ENCODE peak calls at places on chromosomes 13 and 19, in four cellular contexts. One of them, this sample, is unnamed.

GRCh38 chr19:51965583-51965982 is 21.1 kb downstream of the ZNF350 start:
- DNase-seq in HepG2: no peak
- DNase-seq in H1: no peak
- DNase-seq in GM12878: no peak
- DNase-seq in this sample: no peak

GRCh38 chr13:97967948-97968347 is 14.5 kb downstream of the IPO5 start:
- DNase-seq in HepG2: no peak
- DNase-seq in H1: no peak
- DNase-seq in GM12878: no peak
- DNase-seq in this sample: no peak

GRCh38 chr13:30373727-30374126 is 48.6 kb upstream of the UBE2L5 start:
- DNase-seq in HepG2: no peak
- DNase-seq in H1: no peak
- DNase-seq in GM12878: peak
- DNase-seq in this sample: peak

GRCh38 chr13:88074794-88075509 is 403.8 kb downstream of the SLITRK5 start:
- DNase-seq in HepG2: no peak
- DNase-seq in H1: no peak
- DNase-seq in GM12878: no peak
- DNase-seq in this sample: no peak

GRCh38 chr19:7944177-7944761 is 803 bp upstream of the TIMM44 start:
- DNase-seq in HepG2: peak
- DNase-seq in H1: peak
- DNase-seq in GM12878: peak
- DNase-seq in this sample: peak

GRCh38 chr13:44063881-44064280 is 184.2 kb downstream of the LACC1 start:
- DNase-seq in HepG2: no peak
- DNase-seq in H1: no peak
- DNase-seq in GM12878: no peak
- DNase-seq in this sample: no peak

GRCh38 chr13:79581870-79582315 is 100.9 kb downstream of the NDFIP2 start:
- DNase-seq in HepG2: no peak
- DNase-seq in H1: no peak
- DNase-seq in GM12878: no peak
- DNase-seq in this sample: no peak

GRCh38 chr13:29845440-29846056 is 4.9 kb downstream of the UBL3 start:
- DNase-seq in HepG2: no peak
- DNase-seq in H1: no peak
- DNase-seq in GM12878: no peak
- DNase-seq in this sample: peak

GRCh38 chr13:112893570-112894422 is 75.2 kb upstream of the MCF2L start:
- DNase-seq in HepG2: peak
- DNase-seq in H1: peak
- DNase-seq in GM12878: no peak
- DNase-seq in this sample: peak

GRCh38 chr13:83065136-83065535 is 817.1 kb downstream of the SLITRK1 start:
- DNase-seq in HepG2: no peak
- DNase-seq in H1: no peak
- DNase-seq in GM12878: no peak
- DNase-seq in this sample: no peak

GRCh38 chr19:18414504-18415176 is 4.6 kb upstream of the SSBP4 start:
- DNase-seq in HepG2: no peak
- DNase-seq in H1: no peak
- DNase-seq in GM12878: no peak
- DNase-seq in this sample: peak

GRCh38 chr19:39307233-39307821 is 11.1 kb downstream of the IFNL1 start:
- DNase-seq in HepG2: no peak
- DNase-seq in H1: peak
- DNase-seq in GM12878: no peak
- DNase-seq in this sample: peak

GRCh38 chr13:107138987-107139386 is 571.0 kb upstream of the ARGLU1 start:
- DNase-seq in HepG2: no peak
- DNase-seq in H1: no peak
- DNase-seq in GM12878: no peak
- DNase-seq in this sample: no peak

GRCh38 chr19:14603990-14604387 is 21.1 kb downstream of the CLEC17A start:
- DNase-seq in HepG2: no peak
- DNase-seq in H1: no peak
- DNase-seq in GM12878: peak
- DNase-seq in this sample: no peak

GRCh38 chr13:40043759-40044158 is 388.3 kb downstream of the COG6 start:
- DNase-seq in HepG2: no peak
- DNase-seq in H1: no peak
- DNase-seq in GM12878: no peak
- DNase-seq in this sample: no peak

GRCh38 chr19:4181053-4181508 is 1.3 kb downstream of the SIRT6 start:
- DNase-seq in HepG2: no peak
- DNase-seq in H1: no peak
- DNase-seq in GM12878: no peak
- DNase-seq in this sample: peak

GRCh38 chr19:38846097-38846496 is 3.7 kb downstream of the HNRNPL start:
- DNase-seq in HepG2: no peak
- DNase-seq in H1: no peak
- DNase-seq in GM12878: no peak
- DNase-seq in this sample: no peak

GRCh38 chr13:32446778-32447465 is 19.0 kb upstream of the N4BP2L1 start:
- DNase-seq in HepG2: no peak
- DNase-seq in H1: no peak
- DNase-seq in GM12878: no peak
- DNase-seq in this sample: no peak

GRCh38 chr19:11288349-11288748 is 7.6 kb upstream of the TSPAN16 start:
- DNase-seq in HepG2: no peak
- DNase-seq in H1: no peak
- DNase-seq in GM12878: no peak
- DNase-seq in this sample: peak

GRCh38 chr13:97401421-97401820 is 32.5 kb upstream of the RAP2A start:
- DNase-seq in HepG2: no peak
- DNase-seq in H1: no peak
- DNase-seq in GM12878: no peak
- DNase-seq in this sample: no peak

GRCh38 chr19:48760514-48761221 is 5.3 kb downstream of the FGF21 start:
- DNase-seq in HepG2: peak
- DNase-seq in H1: no peak
- DNase-seq in GM12878: no peak
- DNase-seq in this sample: no peak

GRCh38 chr13:112012004-112012704 is 54.8 kb upstream of the SOX1 start:
- DNase-seq in HepG2: no peak
- DNase-seq in H1: peak
- DNase-seq in GM12878: no peak
- DNase-seq in this sample: no peak

GRCh38 chr19:7172794-7173193 is 103.3 kb downstream of the ZNF557 start:
- DNase-seq in HepG2: no peak
- DNase-seq in H1: no peak
- DNase-seq in GM12878: no peak
- DNase-seq in this sample: no peak

GRCh38 chr13:32225494-32225931 is 89.7 kb downstream of the ZAR1L start:
- DNase-seq in HepG2: no peak
- DNase-seq in H1: no peak
- DNase-seq in GM12878: no peak
- DNase-seq in this sample: no peak

GRCh38 chr13:31072041-31072440 is 89.7 kb downstream of the HSPH1 start:
- DNase-seq in HepG2: no peak
- DNase-seq in H1: no peak
- DNase-seq in GM12878: no peak
- DNase-seq in this sample: no peak

GRCh38 chr19:43316591-43317319 is 36.7 kb upstream of the CD177 start:
- DNase-seq in HepG2: peak
- DNase-seq in H1: peak
- DNase-seq in GM12878: no peak
- DNase-seq in this sample: peak

GRCh38 chr13:48533986-48534600 is 1.2 kb upstream of the RCBTB2 start:
- DNase-seq in HepG2: no peak
- DNase-seq in H1: no peak
- DNase-seq in GM12878: no peak
- DNase-seq in this sample: no peak

GRCh38 chr13:94236876-94237275 is 242.6 kb downstream of the DCT start:
- DNase-seq in HepG2: no peak
- DNase-seq in H1: no peak
- DNase-seq in GM12878: no peak
- DNase-seq in this sample: no peak

GRCh38 chr13:75326173-75327131 is 155.5 kb downstream of the TBC1D4 start:
- DNase-seq in HepG2: no peak
- DNase-seq in H1: no peak
- DNase-seq in GM12878: no peak
- DNase-seq in this sample: peak

GRCh38 chr19:30089086-30089665 is 147.1 kb downstream of the URI1 start:
- DNase-seq in HepG2: no peak
- DNase-seq in H1: no peak
- DNase-seq in GM12878: no peak
- DNase-seq in this sample: no peak

GRCh38 chr13:112587359-112587766 is 590 bp downstream of the TUBGCP3 start:
- DNase-seq in HepG2: peak
- DNase-seq in H1: peak
- DNase-seq in GM12878: no peak
- DNase-seq in this sample: peak

GRCh38 chr19:6481541-6482342 is at the start of gene DENND1C:
- DNase-seq in HepG2: peak
- DNase-seq in H1: peak
- DNase-seq in GM12878: peak
- DNase-seq in this sample: peak

GRCh38 chr13:90899411-90899810 is 448.1 kb upstream of the MIR17HG start:
- DNase-seq in HepG2: no peak
- DNase-seq in H1: no peak
- DNase-seq in GM12878: no peak
- DNase-seq in this sample: no peak

GRCh38 chr13:40813662-40814454 is 24.4 kb downstream of the SLC25A15 start:
- DNase-seq in HepG2: peak
- DNase-seq in H1: peak
- DNase-seq in GM12878: no peak
- DNase-seq in this sample: no peak

GRCh38 chr13:93814658-93815057 is 588.1 kb downstream of the GPC6 start:
- DNase-seq in HepG2: no peak
- DNase-seq in H1: no peak
- DNase-seq in GM12878: no peak
- DNase-seq in this sample: no peak

DNA sequence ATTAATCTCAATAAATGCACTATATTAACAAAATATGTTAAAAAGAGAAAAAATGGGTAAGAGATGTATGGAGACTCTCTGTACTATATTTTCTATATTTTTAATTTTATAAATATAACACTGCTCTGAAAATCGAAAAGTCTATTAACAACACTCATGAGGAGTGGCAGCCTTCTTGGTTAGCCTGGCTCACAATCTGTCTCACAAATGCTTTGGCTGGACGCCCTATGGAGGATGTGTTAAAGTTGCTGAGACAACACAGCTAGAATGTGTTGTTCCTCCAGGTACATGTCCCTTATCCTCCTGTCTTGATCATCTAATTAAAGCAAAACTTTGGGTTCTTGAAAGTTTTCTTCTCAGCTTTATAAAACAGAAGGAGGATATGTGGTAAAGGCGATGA is 396.6 kb upstream of the PCDH20 start:
- DNase-seq in HepG2: no peak
- DNase-seq in H1: no peak
- DNase-seq in GM12878: no peak
- DNase-seq in this sample: no peak
- TF ChIP-seq HDAC2 in HepG2: no peak
- TF ChIP-seq HDAC2 in H1: no peak
- TF ChIP-seq HDAC2 in GM12878: no peak
- TF ChIP-seq HDAC2 in this sample: no peak

GRCh38 chr19:37654833-37655688 is at the start of gene ZFP30:
- DNase-seq in HepG2: peak
- DNase-seq in H1: peak
- DNase-seq in GM12878: peak
- DNase-seq in this sample: peak
- TF ChIP-seq POLR2AphosphoS5 in HepG2: peak
- TF ChIP-seq POLR2AphosphoS5 in H1: no peak
- TF ChIP-seq POLR2AphosphoS5 in GM12878: no peak
- TF ChIP-seq POLR2AphosphoS5 in this sample: peak

DNA sequence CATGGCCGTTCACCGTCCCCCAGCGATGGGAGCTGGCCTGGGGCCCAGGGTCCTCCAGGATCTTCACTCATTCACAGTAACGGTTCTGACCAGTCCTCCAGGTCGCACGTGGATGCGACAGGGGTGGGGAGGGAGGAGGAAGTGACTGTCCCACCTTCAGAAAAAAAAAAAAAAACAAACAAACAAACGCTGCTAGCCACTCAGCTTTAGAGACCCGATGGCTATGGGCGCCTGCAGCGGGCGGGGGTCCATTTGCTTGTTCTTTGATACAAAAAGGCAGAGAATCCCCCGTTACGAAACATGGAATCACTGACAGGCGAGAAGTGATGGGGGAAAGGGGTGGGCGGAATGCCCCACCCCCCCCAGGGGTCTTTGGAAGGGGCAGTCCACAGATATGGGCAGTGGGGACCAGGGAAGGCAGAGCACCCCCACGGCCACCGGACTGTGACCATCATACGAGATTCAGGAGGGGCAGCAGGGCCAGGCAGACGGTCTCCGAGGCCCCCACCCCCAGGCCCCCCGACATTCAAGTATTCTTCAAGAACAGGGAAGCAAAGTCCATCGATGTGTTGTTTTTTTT is 13.3 kb downstream of the MKNK2 start:
- DNase-seq in HepG2: no peak
- DNase-seq in H1: no peak
- DNase-seq in GM12878: no peak
- DNase-seq in this sample: no peak
- TF ChIP-seq HDAC2 in HepG2: no peak
- TF ChIP-seq HDAC2 in H1: no peak
- TF ChIP-seq HDAC2 in GM12878: no peak
- TF ChIP-seq HDAC2 in this sample: no peak

DNA sequence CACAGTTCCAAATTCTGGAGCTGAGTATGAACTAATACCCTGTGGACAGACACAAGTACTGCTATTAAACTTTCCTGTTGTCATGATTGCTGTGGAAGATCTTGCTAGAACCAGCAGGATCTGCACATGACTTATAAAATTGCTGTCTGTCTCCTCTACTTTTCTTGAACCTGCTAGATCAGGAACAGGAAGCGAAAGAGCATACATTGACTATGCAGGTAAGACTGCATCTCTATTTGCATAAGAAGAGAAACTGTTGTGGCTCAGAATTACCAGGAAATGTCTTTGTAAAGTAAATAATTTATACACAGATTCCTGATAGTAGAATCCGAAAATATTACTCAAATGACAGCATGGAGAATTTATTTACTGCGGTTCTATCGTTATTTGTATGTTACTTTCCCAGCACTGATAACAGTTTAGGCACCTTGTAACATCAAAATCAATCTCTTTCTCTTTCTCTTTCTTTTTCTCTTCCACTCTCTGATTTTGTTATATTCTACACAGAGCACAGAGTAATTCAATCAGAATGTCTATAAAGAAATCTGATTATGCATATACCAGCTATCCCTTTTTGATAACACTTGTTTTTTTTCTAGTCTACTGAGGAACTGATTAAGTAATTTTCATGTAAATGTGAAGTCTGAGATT is 226.5 kb downstream of the MYO16 start:
- DNase-seq in HepG2: no peak
- DNase-seq in H1: no peak
- DNase-seq in GM12878: no peak
- DNase-seq in this sample: no peak
- TF ChIP-seq POLR2AphosphoS5 in HepG2: no peak
- TF ChIP-seq POLR2AphosphoS5 in H1: no peak
- TF ChIP-seq POLR2AphosphoS5 in GM12878: no peak
- TF ChIP-seq POLR2AphosphoS5 in this sample: no peak

This sample was measured in K562.